ENCODE peak calls at places on chromosomes 3 and 15, in five cellular contexts. A is heart right ventricle, J is omental fat pad, M is fibroblast of lung, V is RPMI8226. I is an unnamed sample.

GRCh38 chr15:96416934-96417759 is 86.6 kb downstream of the NR2F2 start:
- DNase-seq in J (no peak), M (peak; percentile 44), A (no peak), V (no peak), I (no peak)

GRCh38 chr3:9008550-9009255 is 45.4 kb upstream of the RAD18 start:
- DNase-seq in V (no peak), A (no peak), J (no peak), M (no peak), I (no peak)

GRCh38 chr3:94543161-94543560 is 480.3 kb downstream of the NSUN3 start:
- DNase-seq in M (no peak), J (no peak), V (no peak), A (no peak), I (no peak)

GRCh38 chr15:51768018-51768417 is 16.6 kb downstream of the TMOD2 start:
- DNase-seq in M (no peak), J (no peak), A (no peak), V (peak; percentile 55), I (no peak)

GRCh38 chr3:7292362-7292761 is 431.4 kb downstream of the GRM7 start:
- DNase-seq in A (no peak), J (no peak), V (no peak), M (no peak), I (no peak)

GRCh38 chr3:16372362-16373269 is 107.6 kb downstream of the OXNAD1 start:
- DNase-seq in M (no peak), A (no peak), V (no peak), J (no peak), I (no peak)

GRCh38 chr15:60656491-60657284 is 177.7 kb upstream of the ICE2 start:
- DNase-seq in V (no peak), M (peak; percentile 42), J (no peak), A (no peak), I (no peak)

GRCh38 chr15:51365417-51365816 is 24.0 kb downstream of the GLDN start:
- DNase-seq in A (no peak), M (no peak), J (no peak), V (no peak), I (no peak)

GRCh38 chr3:139388961-139389551 is 391 bp downstream of the COPB2 start:
- DNase-seq in V (peak; percentile 27), A (no peak), M (no peak), J (no peak), I (no peak)

GRCh38 chr3:183192650-183193300 is 30.2 kb upstream of the LAMP3 start:
- DNase-seq in A (no peak), M (no peak), V (no peak), J (no peak), I (no peak)

GRCh38 chr3:14110699-14111098 is 14.0 kb downstream of the CHCHD4 start:
- DNase-seq in A (no peak), V (no peak), M (no peak), J (no peak), I (no peak)

GRCh38 chr3:60056394-60056793 is 1006.6 kb upstream of the CFAP20DC start:
- DNase-seq in V (no peak), A (no peak), M (no peak), J (no peak), I (no peak)

GRCh38 chr3:22734207-22734606 is 468.9 kb upstream of the UBE2E2 start:
- DNase-seq in V (no peak), J (no peak), A (no peak), M (no peak), I (no peak)

GRCh38 chr3:126847061-126847460 is 135.9 kb upstream of the PLXNA1 start:
- DNase-seq in M (no peak), A (no peak), V (no peak), J (no peak), I (no peak)

GRCh38 chr15:86135030-86135429 is 55.4 kb downstream of the AGBL1 start:
- DNase-seq in A (no peak), M (no peak), V (no peak), J (no peak), I (no peak)

GRCh38 chr3:16482770-16483531 is 30.5 kb downstream of the RFTN1 start:
- DNase-seq in V (no peak), A (no peak), M (no peak), J (no peak), I (no peak)

GRCh38 chr3:354433-354832 is 157.9 kb downstream of the CHL1 start:
- DNase-seq in M (peak; percentile 74), J (no peak), A (no peak), V (peak; percentile 60), I (no peak)

GRCh38 chr3:89628856-89629255 is 521.4 kb downstream of the EPHA3 start:
- DNase-seq in M (no peak), J (no peak), V (no peak), A (no peak), I (no peak)

GRCh38 chr15:67884514-67885225 is 44.8 kb upstream of the RNU6-1 start:
- DNase-seq in M (peak; percentile 64), A (peak; percentile 84), V (peak; percentile 73), J (peak; percentile 41), I (peak; percentile 88)

GRCh38 chr15:58299311-58299850 is 132.4 kb upstream of the LIPC start:
- DNase-seq in J (no peak), A (no peak), V (no peak), M (peak; percentile 37), I (no peak)

GRCh38 chr3:23565376-23565775 is 240.4 kb upstream of the UBE2E1 start:
- DNase-seq in A (no peak), J (no peak), M (no peak), V (no peak), I (no peak)

GRCh38 chr3:141905129-141905528 is 28.7 kb downstream of the ATP1B3 start:
- DNase-seq in M (no peak), A (no peak), J (no peak), V (no peak), I (no peak)

I was measured in ascending aorta.